ENCODE peak calls at places on chromosomes 7 and 10, in seven cellular contexts. W, X, A, C, J, E and L are unnamed samples.

GRCh38 chr7:28685660-28686417 is 272.3 kb downstream of the TRIL start:
- DNase-seq in W (peak; percentile 100), X (peak; percentile 98), A (peak; percentile 45), C (peak; percentile 38), J (no peak), E (peak; percentile 92), L (no peak)

GRCh38 chr10:117364121-117364960 is 10.9 kb downstream of the PDZD8 start:
- DNase-seq in W (peak; percentile 59), X (no peak), A (no peak), C (no peak), J (no peak), E (no peak), L (no peak)

GRCh38 chr10:93420091-93420490 is 62.0 kb downstream of the MYOF start:
- DNase-seq in W (no peak), X (no peak), A (no peak), C (no peak), J (no peak), E (no peak), L (no peak)

GRCh38 chr10:62109532-62110293 is 158.9 kb downstream of the RTKN2 start:
- DNase-seq in W (no peak), X (no peak), A (no peak), C (no peak), J (no peak), E (no peak), L (no peak)

GRCh38 chr10:3660753-3661152 is 124.3 kb downstream of the KLF6 start:
- DNase-seq in W (no peak), X (no peak), A (no peak), C (no peak), J (no peak), E (no peak), L (no peak)

GRCh38 chr7:111758332-111758731 is 196.0 kb upstream of the IMMP2L start:
- DNase-seq in W (no peak), X (no peak), A (no peak), C (no peak), J (no peak), E (no peak), L (no peak)

GRCh38 chr7:100089458-100090201 is 861 bp downstream of the COPS6 start:
- DNase-seq in W (peak; percentile 44), X (no peak), A (no peak), C (no peak), J (no peak), E (no peak), L (no peak)

GRCh38 chr7:4682621-4683042 is 537 bp downstream of the FOXK1 start:
- DNase-seq in W (peak; percentile 61), X (no peak), A (peak; percentile 36), C (peak; percentile 36), J (peak; percentile 14), E (peak; percentile 36), L (peak; percentile 32)

GRCh38 chr10:3699896-3700295 is 85.1 kb downstream of the KLF6 start:
- DNase-seq in W (no peak), X (no peak), A (no peak), C (no peak), J (no peak), E (no peak), L (no peak)

GRCh38 chr7:2710256-2710655 is 22.3 kb downstream of the AMZ1 start:
- DNase-seq in W (no peak), X (no peak), A (no peak), C (peak; percentile 75), J (peak; percentile 29), E (no peak), L (no peak)

GRCh38 chr10:50332108-50332846 is 81.0 kb upstream of the ASAH2 start:
- DNase-seq in W (no peak), X (no peak), A (no peak), C (no peak), J (no peak), E (no peak), L (no peak)

GRCh38 chr10:109412353-109412752 is 511.0 kb downstream of the XPNPEP1 start:
- DNase-seq in W (no peak), X (no peak), A (no peak), C (no peak), J (no peak), E (no peak), L (no peak)